ENCODE peak calls at places on chromosomes 2 and 18, in four cellular contexts. H, Z, L and P are unnamed samples.
A peak's percentile ranks its signal among the peaks of the same experiment; 100 is the strongest.

GRCh38 chr2:157989227-157989626 is 112.4 kb upstream of the UPP2 start:
- DNase-seq in H (no peak), Z (no peak), L (no peak), P (no peak)

GRCh38 chr2:222302178-222303018 is 3.6 kb upstream of the PAX3 start:
- DNase-seq in H (no peak), L (no peak), Z (no peak), P (no peak)

GRCh38 chr2:26562811-26563645 is 78.1 kb downstream of the CIB4 start:
- DNase-seq in H (no peak), Z (peak; percentile 36), L (no peak), P (no peak)

GRCh38 chr18:67001052-67001451 is 397.2 kb upstream of the CDH19 start:
- DNase-seq in L (no peak), Z (no peak), H (no peak), P (no peak)

GRCh38 chr18:21386523-21387240 is 144.7 kb downstream of the GREB1L start:
- DNase-seq in Z (no peak), H (no peak), L (no peak), P (no peak)

GRCh38 chr18:76589309-76589708 is 94.3 kb upstream of the ZNF516 start:
- DNase-seq in L (no peak), Z (no peak), H (no peak), P (no peak)

GRCh38 chr18:2301316-2301715 is 270.0 kb downstream of the METTL4 start:
- DNase-seq in H (no peak), L (no peak), Z (no peak), P (no peak)

GRCh38 chr2:145957929-145958328 is 1438.0 kb upstream of the ZEB2 start:
- DNase-seq in H (no peak), Z (no peak), L (no peak), P (no peak)

GRCh38 chr18:25298853-25299274 is 53.1 kb downstream of the ZNF521 start:
- DNase-seq in L (peak; percentile 25), H (no peak), Z (no peak), P (no peak)

GRCh38 chr2:71157124-71157802 is 26.8 kb downstream of the MPHOSPH10 start:
- DNase-seq in Z (peak; percentile 59), L (peak; percentile 10), H (peak; percentile 29), P (peak; percentile 13)

GRCh38 chr18:159037-159652 is 788 bp downstream of the USP14 start:
- DNase-seq in L (no peak), Z (no peak), H (no peak), P (no peak)

GRCh38 chr2:157785866-157786662 is 90.1 kb downstream of the ACVR1 start:
- DNase-seq in H (no peak), Z (no peak), L (no peak), P (no peak)

GRCh38 chr18:811192-812122 is 585 bp downstream of the YES1 start:
- DNase-seq in L (no peak), H (peak; percentile 58), Z (peak; percentile 56), P (no peak)

GRCh38 chr2:26712486-26713465 is 20.3 kb downstream of the KCNK3 start:
- DNase-seq in H (no peak), Z (no peak), L (no peak), P (no peak)

GRCh38 chr18:49645836-49646235 is 84.0 kb downstream of the LIPG start:
- DNase-seq in H (peak; percentile 52), Z (peak; percentile 27), L (no peak), P (no peak)

GRCh38 chr2:54880428-54880827 is 157.0 kb downstream of the EML6 start:
- DNase-seq in L (no peak), H (no peak), Z (no peak), P (no peak)

GRCh38 chr2:165938237-165938636 is 15.3 kb downstream of the TTC21B start:
- DNase-seq in L (no peak), Z (no peak), H (no peak), P (no peak)

GRCh38 chr18:59899298-59900221 is at the start of gene PMAIP1:
- DNase-seq in Z (peak; percentile 92), H (peak; percentile 78), L (no peak), P (peak; percentile 91)

GRCh38 chr2:239299218-239299939 is 101.4 kb downstream of the HDAC4 start:
- DNase-seq in L (no peak), Z (peak; percentile 34), H (peak; percentile 10), P (no peak)

GRCh38 chr18:6509417-6510198 is 94.9 kb upstream of the L3MBTL4 start:
- DNase-seq in L (no peak), H (no peak), Z (no peak), P (no peak)

GRCh38 chr2:190318931-190319556 is 582 bp downstream of the HIBCH start:
- DNase-seq in L (no peak), H (no peak), Z (peak; percentile 25), P (no peak)

GRCh38 chr18:3903341-3903740 is 453.4 kb downstream of the TGIF1 start:
- DNase-seq in Z (no peak), H (no peak), L (no peak), P (no peak)

GRCh38 chr2:54776494-54776893 is 53.0 kb downstream of the EML6 start:
- DNase-seq in H (no peak), L (no peak), Z (no peak), P (no peak)

GRCh38 chr2:231785822-231786176 is 446 bp upstream of the COPS7B start:
- DNase-seq in L (no peak), H (no peak), Z (no peak), P (no peak)

GRCh38 chr2:231786177-231786916 is at the start of gene COPS7B:
- DNase-seq in L (no peak), H (peak; percentile 72), Z (peak; percentile 79), P (peak; percentile 65)

GRCh38 chr2:231791107-231791506 is 4.9 kb downstream of the COPS7B start:
- DNase-seq in Z (no peak), H (no peak), L (no peak), P (no peak)

GRCh38 chr2:231785413-231785812 is 832 bp upstream of the COPS7B start:
- DNase-seq in L (no peak), H (no peak), Z (no peak), P (no peak)

GRCh38 chr2:231786917-231787292 is 660 bp downstream of the COPS7B start:
- DNase-seq in L (no peak), Z (no peak), H (no peak), P (no peak)
- H3K27ac ChIP-seq in L (peak overlapping the region; percentile 91), Z (peak overlapping the region; percentile 74), H (peak overlapping the region; percentile 64), P (peak overlapping the region; percentile 69)

DNA sequence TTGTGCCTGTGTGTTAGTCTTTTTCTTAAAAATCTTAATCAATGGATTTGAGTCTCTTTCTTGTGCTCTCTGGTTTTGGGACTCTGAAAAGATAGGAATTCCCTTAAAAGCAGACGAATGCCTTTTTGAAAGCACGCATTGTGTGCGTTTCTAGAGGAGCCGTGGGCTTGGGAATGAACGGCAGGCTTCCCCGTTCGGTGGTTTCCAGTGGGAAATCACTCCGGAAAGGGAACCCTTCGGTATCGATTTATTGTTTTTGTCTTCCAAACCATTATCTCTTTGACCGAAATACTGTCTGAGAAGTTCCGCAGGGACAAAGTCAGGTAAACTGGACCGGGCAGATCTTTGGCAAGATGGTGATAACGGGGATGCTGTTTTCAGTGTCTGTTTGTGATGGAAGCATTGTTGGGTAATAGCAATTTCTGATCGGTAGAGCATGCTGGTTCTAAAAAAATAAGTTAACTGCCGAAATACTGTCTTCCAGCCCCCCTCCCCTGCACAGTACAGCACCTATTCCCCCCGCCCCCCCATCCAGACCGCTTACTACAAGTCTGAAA is 429 bp downstream of the SETBP1 start:
- DNase-seq in H (peak; percentile 24), L (no peak), Z (no peak), P (no peak)
- H3K27ac ChIP-seq in H (peak overlapping the region; percentile 99), L (no peak overlapping the region), Z (peak overlapping the region; percentile 95), P (no peak overlapping the region)

GRCh38 chr2:177261115-177261779 is 3.3 kb downstream of the NFE2L2 start:
- DNase-seq in Z (no peak), H (no peak), L (no peak), P (no peak)

GRCh38 chr2:177258059-177258458 is 6.5 kb downstream of the NFE2L2 start:
- DNase-seq in L (no peak), Z (no peak), H (no peak), P (no peak)

GRCh38 chr2:177262137-177262536 is 2.4 kb downstream of the NFE2L2 start:
- DNase-seq in L (no peak), H (no peak), Z (no peak), P (no peak)

GRCh38 chr2:177262958-177263450 is 1.5 kb downstream of the NFE2L2 start:
- DNase-seq in L (no peak), Z (no peak), H (no peak), P (no peak)

DNA sequence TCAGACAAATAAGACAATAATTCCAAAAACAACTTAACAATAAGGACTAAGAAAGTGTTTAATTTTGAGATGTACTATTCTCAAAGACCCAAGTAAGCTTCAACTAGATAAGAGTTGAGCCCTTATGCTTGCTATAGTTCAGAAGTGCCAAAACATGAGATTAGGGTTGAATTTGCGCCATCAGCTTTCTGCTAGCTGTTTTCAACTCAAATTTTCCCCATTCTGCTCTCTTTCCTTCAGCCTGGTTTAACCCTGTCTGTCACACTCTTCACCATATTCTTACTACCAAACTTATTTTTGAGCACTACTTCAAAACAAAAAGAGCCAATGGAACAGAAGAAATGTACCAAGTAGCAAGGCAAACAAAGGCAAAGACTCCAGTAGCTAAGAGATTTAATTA is 4.1 kb downstream of the NFE2L2 start:
- DNase-seq in Z (no peak), L (no peak), H (no peak), P (no peak)
- H3K27ac ChIP-seq in Z (peak overlapping the region; percentile 98), L (peak overlapping the region; percentile 62), H (peak overlapping the region; percentile 99), P (no peak overlapping the region)

DNA sequence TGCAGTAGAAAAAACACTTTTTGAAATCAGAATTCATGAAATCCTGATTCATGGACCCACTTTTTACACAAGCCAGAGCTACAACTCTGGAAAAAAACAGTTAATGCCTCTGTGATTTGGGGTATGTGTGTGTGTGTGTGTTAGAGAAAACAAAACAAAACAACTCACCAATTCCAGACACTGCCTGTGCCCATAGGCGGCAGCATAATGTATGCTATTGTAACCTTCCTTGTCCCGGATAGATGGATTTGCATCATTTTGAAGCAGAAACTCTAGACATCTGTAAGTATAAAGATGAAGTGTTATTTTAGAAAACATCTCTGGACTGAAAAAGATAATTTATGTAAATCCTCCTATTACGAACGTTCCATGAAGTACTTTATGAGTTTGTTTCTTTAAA is 152.0 kb upstream of the PGAP1 start:
- DNase-seq in Z (no peak), H (no peak), L (no peak), P (no peak)
- H3K27ac ChIP-seq in Z (no peak overlapping the region), H (peak overlapping the region; percentile 75), L (no peak overlapping the region), P (no peak overlapping the region)